ENCODE peak calls at places on chromosomes 16 and 17, in six cellular contexts. V is GM12878, L is HepG2, I is GM23338, X is WTC11, Y is K562. P is an unnamed sample.

GRCh38 chr16:82776466-82777146 is 149.8 kb downstream of the CDH13 start:
- DNase-seq in V (no peak), L (no peak), I (no peak), X (no peak), Y (no peak), P (no peak)

GRCh38 chr17:42536372-42537155 is 523 bp downstream of the NAGLU start:
- DNase-seq in V (no peak), L (peak), I (peak), X (peak), Y (peak), P (peak)

GRCh38 chr16:87445486-87445885 is 47.3 kb downstream of the ZCCHC14 start:
- DNase-seq in V (no peak), L (no peak), I (no peak), X (no peak), Y (no peak), P (no peak)

GRCh38 chr17:74394275-74394950 is 27.1 kb downstream of the GPR142 start:
- DNase-seq in V (no peak), L (no peak), I (no peak), X (no peak), Y (no peak), P (no peak)

GRCh38 chr17:46978489-46979022 is 497 bp downstream of the RPRML start:
- DNase-seq in V (no peak), L (no peak), I (peak), X (peak), Y (no peak), P (no peak)

GRCh38 chr16:51154271-51155171 is 3.5 kb upstream of the SALL1 start:
- DNase-seq in V (no peak), L (no peak), I (peak), X (peak), Y (no peak), P (peak)

GRCh38 chr17:50206604-50207293 is 5.3 kb upstream of the COL1A1 start:
- DNase-seq in V (no peak), L (no peak), I (peak), X (peak), Y (peak), P (peak)

GRCh38 chr17:81591971-81592370 is 39.8 kb upstream of the FAAP100 start:
- DNase-seq in V (no peak), L (no peak), I (no peak), X (no peak), Y (no peak), P (no peak)

GRCh38 chr17:78252111-78252634 is 20.7 kb downstream of the TMEM235 start:
- DNase-seq in V (no peak), L (no peak), I (no peak), X (no peak), Y (no peak), P (no peak)

GRCh38 chr17:74786411-74787097 is 10.4 kb upstream of the NAT9 start:
- DNase-seq in V (no peak), L (no peak), I (no peak), X (no peak), Y (no peak), P (no peak)

GRCh38 chr16:67977469-67978227 is 2.7 kb downstream of the DPEP3 start:
- DNase-seq in V (no peak), L (no peak), I (no peak), X (no peak), Y (no peak), P (no peak)

GRCh38 chr17:324151-324571 is 28.4 kb downstream of the RPH3AL start:
- DNase-seq in V (no peak), L (no peak), I (no peak), X (no peak), Y (no peak), P (peak)

GRCh38 chr17:15914400-15915165 is 30.3 kb upstream of the ADORA2B start:
- DNase-seq in V (no peak), L (no peak), I (no peak), X (peak), Y (no peak), P (no peak)

GRCh38 chr16:28991687-28992086 is 6.8 kb downstream of the LAT start:
- DNase-seq in V (no peak), L (no peak), I (no peak), X (no peak), Y (no peak), P (no peak)

GRCh38 chr16:28987170-28987853 is 2.5 kb downstream of the LAT start:
- DNase-seq in V (no peak), L (no peak), I (no peak), X (no peak), Y (no peak), P (no peak)

GRCh38 chr16:28990375-28991040 is 5.7 kb downstream of the LAT start:
- DNase-seq in V (no peak), L (no peak), I (no peak), X (no peak), Y (no peak), P (no peak)

GRCh38 chr16:28989363-28989762 is 4.5 kb downstream of the LAT start:
- DNase-seq in V (no peak), L (no peak), I (no peak), X (no peak), Y (no peak), P (no peak)

DNA sequence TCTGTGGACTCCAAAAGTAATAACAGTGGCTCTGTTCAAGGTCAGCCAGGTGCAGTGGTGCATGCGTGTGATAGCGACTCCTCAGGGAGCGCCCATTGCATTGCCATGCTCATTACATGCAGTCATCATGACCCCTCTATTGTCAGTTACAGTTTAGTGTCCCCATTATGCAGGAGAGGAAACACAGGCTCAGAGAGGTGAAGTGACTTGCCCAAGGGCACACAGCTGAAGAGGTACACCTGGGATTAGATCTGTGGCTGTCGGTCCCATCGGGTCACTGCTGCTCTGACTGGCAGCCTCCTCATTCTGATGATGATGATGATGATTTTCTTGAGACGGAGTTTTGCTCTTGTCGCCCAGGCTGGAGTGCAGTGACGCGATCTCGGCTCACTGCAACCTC is 7.6 kb downstream of the LAT start:
- DNase-seq in V (no peak), L (no peak), I (no peak), X (no peak), Y (no peak), P (no peak)
- TF ChIP-seq CREB1 in V (no peak), L (peak), I (no peak), X (no peak), Y (no peak), P (no peak)

GRCh38 chr16:89564476-89565255 is 4.2 kb downstream of the RPL13 start:
- DNase-seq in V (no peak), L (peak), I (peak), X (peak), Y (no peak), P (peak)
- TF ChIP-seq CREB1 in V (no peak), L (no peak), I (no peak), X (peak), Y (no peak), P (peak)

GRCh38 chr17:27997522-27997921 is 45.0 kb upstream of the NLK start:
- DNase-seq in V (no peak), L (no peak), I (no peak), X (no peak), Y (no peak), P (no peak)

GRCh38 chr17:27994586-27994985 is 47.9 kb upstream of the NLK start:
- DNase-seq in V (no peak), L (no peak), I (no peak), X (no peak), Y (no peak), P (no peak)

GRCh38 chr17:27995554-27995953 is 46.9 kb upstream of the NLK start:
- DNase-seq in V (no peak), L (no peak), I (no peak), X (no peak), Y (no peak), P (no peak)

GRCh38 chr17:27996157-27997043 is 46.1 kb upstream of the NLK start:
- DNase-seq in V (no peak), L (no peak), I (no peak), X (no peak), Y (no peak), P (no peak)

DNA sequence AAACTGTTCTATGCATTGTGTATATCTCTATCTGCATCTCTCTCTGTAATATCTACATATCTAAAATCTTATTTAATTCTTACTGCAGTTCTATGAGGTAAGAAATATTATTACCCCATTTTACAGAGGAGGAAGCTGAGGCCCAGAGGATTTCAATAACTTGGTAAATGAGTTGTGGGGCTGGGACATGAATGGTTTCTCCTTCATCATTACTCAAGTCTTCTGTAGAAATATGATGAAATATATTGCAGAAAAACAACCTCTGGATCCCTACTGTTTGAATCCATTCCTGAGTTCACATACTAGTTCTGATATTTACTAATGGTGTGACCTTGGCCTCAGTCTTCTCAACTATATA is 45.5 kb upstream of the NLK start:
- DNase-seq in V (no peak), L (no peak), I (no peak), X (no peak), Y (no peak), P (no peak)
- TF ChIP-seq CREB1 in V (no peak), L (no peak), I (no peak), X (no peak), Y (no peak), P (no peak)

DNA sequence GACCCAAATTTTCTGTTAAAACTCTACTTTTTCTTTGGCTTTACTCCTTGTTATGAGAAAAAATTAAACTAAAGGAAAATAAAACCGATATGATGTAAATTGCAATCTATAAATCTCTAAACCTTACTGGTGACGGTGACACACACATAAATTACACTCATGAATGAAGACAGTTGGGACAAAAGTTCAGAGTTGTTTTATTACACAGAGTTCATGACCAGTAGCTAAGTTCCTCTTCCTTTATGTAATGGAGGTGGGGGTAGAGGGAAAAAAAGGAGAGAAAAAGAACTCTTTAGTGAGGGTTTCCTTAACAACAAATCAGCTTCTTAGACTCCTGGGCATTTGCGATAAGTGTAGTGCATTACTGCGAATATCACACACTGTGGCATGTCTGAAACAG is 220.7 kb downstream of the KCNJ2 start:
- DNase-seq in V (no peak), L (no peak), I (no peak), X (no peak), Y (no peak), P (no peak)
- TF ChIP-seq CREB1 in V (no peak), L (no peak), I (no peak), X (no peak), Y (no peak), P (no peak)

GRCh38 chr17:29050176-29050575 is 7.2 kb downstream of the PIPOX start:
- DNase-seq in V (no peak), L (no peak), I (no peak), X (no peak), Y (no peak), P (no peak)
- TF ChIP-seq CREB1 in V (no peak), L (no peak), I (no peak), X (no peak), Y (no peak), P (no peak)

GRCh38 chr16:89043636-89044393 is 49.8 kb upstream of the ACSF3 start:
- DNase-seq in V (no peak), L (no peak), I (no peak), X (no peak), Y (no peak), P (no peak)
- TF ChIP-seq CREB1 in V (no peak), L (no peak), I (no peak), X (no peak), Y (no peak), P (no peak)

GRCh38 chr16:31071861-31072260 is 2.2 kb downstream of the ZNF668 start:
- DNase-seq in V (no peak), L (no peak), I (no peak), X (no peak), Y (peak), P (no peak)
- TF ChIP-seq CREB1 in V (peak), L (peak), I (no peak), X (no peak), Y (peak), P (no peak)

DNA sequence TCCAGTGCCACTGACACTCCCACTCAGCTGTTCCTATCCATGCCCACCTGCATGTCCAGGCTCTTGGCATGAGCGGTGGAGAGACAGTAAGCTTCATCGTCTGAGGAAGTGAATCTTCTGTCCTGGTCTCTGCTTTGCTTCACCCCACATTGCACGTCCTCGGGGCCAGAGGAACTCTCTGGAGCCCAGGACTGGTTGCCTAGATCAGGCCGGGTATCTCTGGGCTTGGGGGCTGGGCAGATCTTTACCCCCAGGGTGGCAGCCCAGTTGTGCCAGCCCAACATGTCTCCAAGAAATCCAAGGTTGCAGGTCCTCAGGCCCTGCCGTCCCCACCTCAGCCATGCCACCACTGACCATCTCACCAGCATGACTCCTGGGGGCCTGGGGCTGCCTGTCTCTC is 58.3 kb downstream of the BEAN1 start:
- DNase-seq in V (no peak), L (no peak), I (no peak), X (no peak), Y (no peak), P (no peak)
- TF ChIP-seq CREB1 in V (no peak), L (no peak), I (no peak), X (no peak), Y (no peak), P (no peak)

P was measured in H1.